ENCODE peak calls at places on chromosomes 16 and 17, in ten cellular contexts. L is neural progenitor cell, G is GM23248, A is SJSA1, K is lung, B is Peyer's patch, X is cardiac muscle cell, S is tibial nerve, P is suprapubic skin, W is IMR-90. J is an unnamed sample. For H3K27me3, the result is how much of the 10 kb centered on the place peaks cover.

GRCh38 chr17:82627405-82627804 is 20.8 kb downstream of the WDR45B start:
- DNase-seq in L (no peak), G (no peak), A (no peak), K (no peak), B (no peak), X (no peak), S (no peak), P (no peak), W (no peak), J (no peak)

GRCh38 chr16:11242658-11243057 is 13.3 kb downstream of the SOCS1 start:
- DNase-seq in L (no peak), G (no peak), A (no peak), K (no peak), B (no peak), X (no peak), S (no peak), P (no peak), W (no peak), J (no peak)

GRCh38 chr16:83187404-83187803 is 560.6 kb downstream of the CDH13 start:
- DNase-seq in L (no peak), G (peak), A (peak), K (no peak), B (no peak), X (no peak), S (no peak), P (no peak), W (peak), J (no peak)

GRCh38 chr16:88790312-88791150 is 5.5 kb upstream of the PIEZO1 start:
- DNase-seq in L (no peak), G (peak), A (no peak), K (no peak), B (peak), X (no peak), S (no peak), P (no peak), W (peak), J (peak)

GRCh38 chr16:31071861-31072260 is 2.2 kb downstream of the ZNF668 start:
- DNase-seq in L (peak), G (peak), A (no peak), K (no peak), B (no peak), X (no peak), S (no peak), P (no peak), W (peak), J (no peak)

GRCh38 chr16:52193441-52193840 is 353.5 kb downstream of the TOX3 start:
- DNase-seq in L (no peak), G (no peak), A (no peak), K (no peak), B (no peak), X (no peak), S (no peak), P (no peak), W (no peak), J (no peak)

GRCh38 chr17:50139950-50140885 is 10.3 kb upstream of the SAMD14 start:
- DNase-seq in L (peak), G (peak), A (peak), K (peak), B (peak), X (peak), S (no peak), P (no peak), W (peak), J (peak)

GRCh38 chr16:19733551-19733950 is 15.5 kb downstream of the IQCK start:
- DNase-seq in L (no peak), G (no peak), A (no peak), K (no peak), B (no peak), X (no peak), S (no peak), P (no peak), W (no peak), J (no peak)

GRCh38 chr17:64728041-64728695 is 66.1 kb upstream of the SMURF2 start:
- DNase-seq in L (no peak), G (peak), A (peak), K (no peak), B (no peak), X (no peak), S (no peak), P (peak), W (no peak), J (no peak)

GRCh38 chr16:4317471-4318170 is 1.8 kb downstream of the GLIS2 start:
- DNase-seq in L (peak), G (peak), A (no peak), K (no peak), B (no peak), X (no peak), S (no peak), P (no peak), W (no peak), J (no peak)

GRCh38 chr16:87834668-87835473 is 34.4 kb downstream of the SLC7A5 start:
- DNase-seq in L (no peak), G (no peak), A (peak), K (no peak), B (no peak), X (peak), S (no peak), P (no peak), W (peak), J (no peak)

GRCh38 chr16:27642753-27643152 is 92.8 kb downstream of the KATNIP start:
- DNase-seq in L (peak), G (peak), A (no peak), K (no peak), B (no peak), X (no peak), S (no peak), P (no peak), W (peak), J (no peak)

GRCh38 chr16:57937861-57938260 is 33.1 kb downstream of the CNGB1 start:
- DNase-seq in L (no peak), G (peak), A (no peak), K (no peak), B (no peak), X (no peak), S (no peak), P (no peak), W (no peak), J (no peak)

GRCh38 chr16:71600822-71601221 is 23.9 kb upstream of the TAT start:
- DNase-seq in L (no peak), G (no peak), A (no peak), K (no peak), B (no peak), X (no peak), S (no peak), P (no peak), W (no peak), J (no peak)

GRCh38 chr17:83098241-83099085 is 19.1 kb downstream of the METRNL start:
- DNase-seq in L (peak), G (peak), A (no peak), K (no peak), B (no peak), X (no peak), S (no peak), P (no peak), W (no peak), J (no peak)

GRCh38 chr17:78438271-78438691 is 59.8 kb downstream of the PGS1 start:
- DNase-seq in L (no peak), G (no peak), A (no peak), K (no peak), B (no peak), X (no peak), S (no peak), P (no peak), W (no peak), J (no peak)

GRCh38 chr17:45722161-45722560 is 62.0 kb upstream of the CRHR1 start:
- DNase-seq in L (peak), G (peak), A (no peak), K (no peak), B (no peak), X (peak), S (no peak), P (no peak), W (peak), J (no peak)

GRCh38 chr17:1506649-1507254 is 9.7 kb downstream of the INPP5K start:
- DNase-seq in L (no peak), G (no peak), A (no peak), K (no peak), B (no peak), X (peak), S (no peak), P (no peak), W (no peak), J (no peak)

GRCh38 chr16:12988071-12988470 is 86.7 kb downstream of the SHISA9 start:
- DNase-seq in L (no peak), G (no peak), A (no peak), K (no peak), B (no peak), X (no peak), S (no peak), P (no peak), W (no peak), J (no peak)

GRCh38 chr16:50665128-50665878 is 15.8 kb downstream of the SNX20 start:
- DNase-seq in L (peak), G (peak), A (peak), K (peak), B (peak), X (peak), S (peak), P (peak), W (peak), J (peak)

GRCh38 chr16:85490971-85491771 is 122.0 kb upstream of the GSE1 start:
- DNase-seq in L (peak), G (no peak), A (no peak), K (no peak), B (peak), X (no peak), S (no peak), P (no peak), W (no peak), J (peak)

GRCh38 chr17:44887971-44888955 is 11.0 kb downstream of the EFTUD2 start:
- DNase-seq in L (no peak), G (no peak), A (no peak), K (no peak), B (no peak), X (no peak), S (no peak), P (no peak), W (no peak), J (peak)

GRCh38 chr16:49048557-49048956 is 233.1 kb downstream of the CBLN1 start:
- DNase-seq in L (no peak), G (peak), A (peak), K (no peak), B (no peak), X (no peak), S (no peak), P (no peak), W (peak), J (no peak)

GRCh38 chr16:28105954-28106353 is 42.4 kb upstream of the GSG1L start:
- DNase-seq in L (no peak), G (no peak), A (no peak), K (no peak), B (no peak), X (no peak), S (no peak), P (peak), W (no peak), J (no peak)

GRCh38 chr17:49339359-49339758 is 22.7 kb downstream of the ZNF652 start:
- DNase-seq in L (no peak), G (no peak), A (no peak), K (no peak), B (no peak), X (no peak), S (no peak), P (no peak), W (no peak), J (no peak)

GRCh38 chr16:1429026-1429425 is 1.9 kb upstream of the PERCC1 start:
- DNase-seq in L (no peak), G (no peak), A (no peak), K (no peak), B (no peak), X (no peak), S (no peak), P (no peak), W (no peak), J (no peak)

GRCh38 chr16:28309811-28310311 is 17.5 kb downstream of the SBK1 start:
- DNase-seq in L (no peak), G (no peak), A (no peak), K (no peak), B (peak), X (no peak), S (no peak), P (no peak), W (no peak), J (peak)

GRCh38 chr16:57534881-57535658 is 1.3 kb downstream of the CCDC102A start:
- DNase-seq in L (no peak), G (peak), A (peak), K (no peak), B (peak), X (no peak), S (no peak), P (peak), W (no peak), J (no peak)

GRCh38 chr16:89073346-89074221 is 20.1 kb upstream of the ACSF3 start:
- DNase-seq in L (no peak), G (peak), A (no peak), K (no peak), B (no peak), X (no peak), S (no peak), P (no peak), W (no peak), J (no peak)

GRCh38 chr16:56370836-56371235 is 54.5 kb downstream of the AMFR start:
- DNase-seq in L (no peak), G (no peak), A (no peak), K (no peak), B (no peak), X (no peak), S (no peak), P (no peak), W (peak), J (no peak)

GRCh38 chr16:27355610-27356009 is 41.8 kb downstream of the IL4R start:
- DNase-seq in L (peak), G (peak), A (no peak), K (peak), B (no peak), X (no peak), S (no peak), P (no peak), W (peak), J (peak)

GRCh38 chr16:30875881-30876791 is 17.7 kb downstream of the BCL7C start:
- DNase-seq in L (peak), G (peak), A (no peak), K (no peak), B (no peak), X (peak), S (no peak), P (no peak), W (peak), J (peak)

GRCh38 chr17:52297230-52298010 is 138.9 kb upstream of the CA10 start:
- DNase-seq in L (peak), G (peak), A (no peak), K (no peak), B (no peak), X (no peak), S (no peak), P (no peak), W (no peak), J (no peak)

GRCh38 chr16:88008835-88009234 is 57.6 kb downstream of the BANP start:
- DNase-seq in L (no peak), G (no peak), A (no peak), K (no peak), B (no peak), X (no peak), S (no peak), P (no peak), W (no peak), J (no peak)

GRCh38 chr16:27689711-27690110 is 139.8 kb downstream of the KATNIP start:
- DNase-seq in L (no peak), G (peak), A (no peak), K (no peak), B (no peak), X (no peak), S (no peak), P (no peak), W (peak), J (no peak)

GRCh38 chr17:28760987-28761562 is 17.3 kb downstream of the TRAF4 start:
- DNase-seq in L (peak), G (peak), A (no peak), K (peak), B (no peak), X (no peak), S (no peak), P (peak), W (peak), J (no peak)

GRCh38 chr17:63150994-63151464 is 185.0 kb downstream of the TANC2 start:
- DNase-seq in L (peak), G (peak), A (no peak), K (no peak), B (no peak), X (peak), S (no peak), P (no peak), W (peak), J (no peak)

GRCh38 chr17:33730131-33730530 is 437.0 kb upstream of the ASIC2 start:
- DNase-seq in L (no peak), G (no peak), A (no peak), K (no peak), B (no peak), X (no peak), S (no peak), P (no peak), W (no peak), J (no peak)

GRCh38 chr16:28067604-28068382 is 4.3 kb upstream of the GSG1L start:
- DNase-seq in L (no peak), G (peak), A (no peak), K (no peak), B (no peak), X (no peak), S (no peak), P (no peak), W (peak), J (no peak)

GRCh38 chr17:68832140-68832871 is 122.9 kb downstream of the ABCA8 start:
- DNase-seq in L (no peak), G (no peak), A (no peak), K (no peak), B (no peak), X (no peak), S (no peak), P (no peak), W (no peak), J (no peak)
- H3K4me3 ChIP-seq in L (no peak), G (no peak), A (no peak), K (no peak), B (no peak), X (no peak), S (no peak), P (no peak), W (no peak), J (no peak)

GRCh38 chr17:39628655-39629493 is 2.1 kb downstream of the PPP1R1B start:
- DNase-seq in L (no peak), G (no peak), A (no peak), K (peak), B (no peak), X (no peak), S (no peak), P (no peak), W (no peak), J (no peak)
- H3K27me3 ChIP-seq in L (half or more), G (under half), A (under half), K (under half), B (under half), X (under half), S (half or more), P (half or more), W (half or more), J (under half)

GRCh38 chr17:74429604-74430384 is 2.1 kb upstream of the GPRC5C start:
- DNase-seq in L (peak), G (no peak), A (no peak), K (no peak), B (no peak), X (peak), S (no peak), P (no peak), W (no peak), J (no peak)

GRCh38 chr17:74427048-74427762 is 4.7 kb upstream of the GPRC5C start:
- DNase-seq in L (peak), G (no peak), A (no peak), K (peak), B (no peak), X (peak), S (no peak), P (no peak), W (no peak), J (no peak)

GRCh38 chr17:74426551-74427047 is 5.3 kb upstream of the GPRC5C start:
- DNase-seq in L (no peak), G (peak), A (no peak), K (no peak), B (no peak), X (no peak), S (no peak), P (no peak), W (no peak), J (no peak)

GRCh38 chr17:74430385-74430705 is 1.5 kb upstream of the GPRC5C start:
- DNase-seq in L (no peak), G (no peak), A (no peak), K (no peak), B (no peak), X (no peak), S (no peak), P (no peak), W (no peak), J (no peak)

DNA sequence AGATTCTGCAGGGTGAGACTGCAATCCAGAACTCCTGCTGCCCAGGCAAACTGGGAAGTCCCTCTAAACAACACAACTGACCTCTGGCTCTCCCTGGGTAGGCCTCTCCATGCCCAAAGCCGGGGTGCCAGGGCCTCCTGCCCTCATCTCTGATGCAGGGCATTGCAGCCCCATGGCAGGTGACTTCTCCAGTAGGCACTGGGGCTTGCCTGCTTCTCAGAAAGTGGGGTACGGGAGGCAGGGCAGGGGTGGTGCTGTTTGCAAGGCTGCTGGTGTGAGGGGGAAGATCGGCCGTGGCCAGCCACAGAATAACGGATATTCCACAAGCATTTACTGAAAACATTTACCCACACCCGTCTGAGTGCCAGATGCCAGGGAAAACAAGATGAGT is 4.1 kb upstream of the GPRC5C start:
- DNase-seq in L (no peak), G (no peak), A (no peak), K (no peak), B (no peak), X (no peak), S (no peak), P (no peak), W (no peak), J (no peak)
- H3K27ac ChIP-seq in L (no peak), G (no peak), A (no peak), K (peak), B (peak), X (peak), S (peak), P (peak), W (no peak), J (no peak)

GRCh38 chr16:14486520-14487303 is 143.3 kb downstream of the PARN start:
- DNase-seq in L (peak), G (peak), A (peak), K (peak), B (peak), X (peak), S (peak), P (peak), W (peak), J (no peak)
- H3K4me3 ChIP-seq in L (no peak), G (peak), A (peak), K (no peak), B (no peak), X (no peak), S (peak), P (peak), W (peak), J (no peak)

GRCh38 chr16:15788846-15789239 is 68.0 kb downstream of the MYH11 start:
- DNase-seq in L (no peak), G (peak), A (no peak), K (no peak), B (no peak), X (no peak), S (no peak), P (no peak), W (no peak), J (no peak)

GRCh38 chr16:15785386-15786059 is 71.3 kb downstream of the MYH11 start:
- DNase-seq in L (no peak), G (peak), A (no peak), K (no peak), B (no peak), X (no peak), S (no peak), P (no peak), W (peak), J (no peak)

GRCh38 chr16:15783985-15784384 is 72.8 kb downstream of the MYH11 start:
- DNase-seq in L (no peak), G (no peak), A (no peak), K (no peak), B (no peak), X (no peak), S (no peak), P (no peak), W (no peak), J (no peak)

GRCh38 chr16:15782573-15783365 is 74.1 kb downstream of the MYH11 start:
- DNase-seq in L (peak), G (no peak), A (no peak), K (no peak), B (no peak), X (peak), S (no peak), P (no peak), W (peak), J (no peak)

DNA sequence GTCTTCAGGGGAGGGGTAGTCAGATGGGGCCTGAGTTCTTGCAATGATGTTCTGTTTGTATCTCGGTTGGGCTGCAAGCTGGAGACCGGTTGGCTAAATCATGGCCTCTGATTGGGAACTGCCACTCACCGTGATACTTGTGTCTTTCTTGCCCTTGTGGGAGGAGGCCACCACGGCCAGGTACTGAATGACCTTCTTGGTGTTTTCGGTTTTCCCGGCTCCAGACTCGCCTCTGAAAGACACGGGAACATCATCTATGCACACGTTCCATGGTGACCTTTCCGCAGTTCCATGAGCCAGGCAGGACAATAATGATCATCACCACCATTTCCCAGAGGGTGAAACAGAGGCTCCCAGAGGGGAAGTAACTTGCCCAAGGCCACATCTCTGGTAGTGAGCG is 70.3 kb downstream of the MYH11 start:
- DNase-seq in L (no peak), G (no peak), A (no peak), K (no peak), B (no peak), X (no peak), S (no peak), P (no peak), W (no peak), J (no peak)
- H3K27me3 ChIP-seq in L (under half), G (under half), A (under half), K (under half), B (under half), X (half or more), S (under half), P (under half), W (under half), J (under half)

J was measured in CD4-positive, CD25-positive, alpha-beta regulatory T cell.